ENCODE peak calls at places on chromosomes 6 and 20, in five cellular contexts. Y is activated naive CD4-positive, alpha-beta T cell treated with Interleukin-2 at 50 U/mL for 16 hours; E is hypothalamus; J is hepatocyte; H is activated T-cell treated with anti-CD3 and anti-CD28 coated beads, Interleukin-2, amount 50 U/mL, for 72 hours. F is an unnamed sample.

GRCh38 chr6:7050911-7051779 is 56.6 kb upstream of the RREB1 start:
- DNase-seq in E (no peak), Y (peak; percentile 33), J (peak; percentile 82), H (peak; percentile 33), F (no peak)

GRCh38 chr6:52994789-52995078 is 350 bp downstream of the GSTA4 start:
- DNase-seq in J (peak; percentile 53), E (peak; percentile 60), H (peak; percentile 42), Y (peak; percentile 28), F (no peak)

GRCh38 chr6:130107710-130108109 is 89.3 kb downstream of the L3MBTL3 start:
- DNase-seq in E (no peak), H (no peak), J (no peak), Y (no peak), F (no peak)

GRCh38 chr6:170094686-170095272 is 196.1 kb downstream of the DLL1 start:
- DNase-seq in Y (no peak), H (no peak), E (no peak), J (no peak), F (no peak)

GRCh38 chr20:48025661-48026060 is 240.4 kb upstream of the SULF2 start:
- DNase-seq in H (no peak), J (no peak), E (no peak), Y (no peak), F (no peak)

GRCh38 chr6:149895702-149896310 is 2.1 kb downstream of the RAET1E start:
- DNase-seq in Y (peak; percentile 25), E (no peak), J (no peak), H (peak; percentile 61), F (no peak)

GRCh38 chr6:165723326-165723725 is 60.3 kb upstream of the PDE10A start:
- DNase-seq in Y (no peak), H (no peak), J (no peak), E (no peak), F (no peak)

GRCh38 chr6:3247255-3248146 is 11.2 kb upstream of the PSMG4 start:
- DNase-seq in H (no peak), Y (no peak), E (peak; percentile 73), J (peak; percentile 87), F (no peak)

GRCh38 chr6:148868901-148869300 is 122.1 kb downstream of the UST start:
- DNase-seq in Y (no peak), J (no peak), H (no peak), E (no peak), F (no peak)

GRCh38 chr6:9204171-9204570 is 768.8 kb upstream of the SLC35B3 start:
- DNase-seq in H (no peak), E (no peak), Y (no peak), J (no peak), F (no peak)

GRCh38 chr6:108737594-108738546 is 110.4 kb upstream of the ARMC2 start:
- DNase-seq in H (peak; percentile 57), Y (peak; percentile 53), J (peak; percentile 77), E (no peak), F (peak; percentile 13)

GRCh38 chr6:73923899-73924485 is 228.0 kb downstream of the CD109 start:
- DNase-seq in H (no peak), E (no peak), Y (no peak), J (no peak), F (no peak)

GRCh38 chr6:52164319-52165094 is 21.7 kb upstream of the IL17A start:
- DNase-seq in H (no peak), J (no peak), E (no peak), Y (no peak), F (no peak)

GRCh38 chr6:125584468-125584939 is 164.9 kb upstream of the HEY2 start:
- DNase-seq in Y (no peak), H (no peak), J (peak; percentile 66), E (peak; percentile 6), F (no peak)

GRCh38 chr6:41331401-41332150 is 3.8 kb upstream of the NCR2 start:
- DNase-seq in E (no peak), Y (no peak), J (no peak), H (no peak), F (no peak)

GRCh38 chr20:58716476-58717277 is 24.1 kb downstream of the NPEPL1 start:
- DNase-seq in J (peak; percentile 2), E (no peak), Y (no peak), H (peak; percentile 0), F (peak; percentile 7)

GRCh38 chr6:136669299-136669699 is 119.1 kb upstream of the MAP7 start:
- DNase-seq in E (no peak), J (peak; percentile 6), Y (no peak), H (no peak), F (no peak)

GRCh38 chr6:3455490-3456394 is 1.1 kb downstream of the SLC22A23 start:
- DNase-seq in E (peak; percentile 33), Y (no peak), J (peak; percentile 40), H (peak; percentile 23), F (no peak)

GRCh38 chr6:135318728-135319469 is 137.8 kb downstream of the MYB start:
- DNase-seq in Y (no peak), H (no peak), J (no peak), E (no peak), F (no peak)

GRCh38 chr6:25171301-25171700 is 107.9 kb upstream of the CARMIL1 start:
- DNase-seq in Y (no peak), E (no peak), H (no peak), J (no peak), F (no peak)

GRCh38 chr6:166258854-166259276 is 49.3 kb downstream of the PRR18 start:
- DNase-seq in E (no peak), H (peak; percentile 57), J (no peak), Y (peak; percentile 53), F (peak; percentile 40)

GRCh38 chr6:103177800-103178199 is 1681.9 kb downstream of the HACE1 start:
- DNase-seq in E (no peak), Y (no peak), H (no peak), J (no peak), F (no peak)

GRCh38 chr20:37406010-37406998 is 60.4 kb downstream of the SRC start:
- DNase-seq in H (peak; percentile 55), Y (peak; percentile 46), J (peak; percentile 77), E (no peak), F (no peak)

GRCh38 chr20:4637081-4637797 is 84.5 kb upstream of the PRND start:
- DNase-seq in J (peak; percentile 19), H (no peak), Y (no peak), E (no peak), F (no peak)

GRCh38 chr6:155349129-155349528 is 34.8 kb upstream of the TFB1M start:
- DNase-seq in E (no peak), H (no peak), J (no peak), Y (no peak), F (no peak)

GRCh38 chr6:85983032-85983659 is 340.5 kb upstream of the SYNCRIP start:
- DNase-seq in Y (no peak), H (no peak), E (no peak), J (no peak), F (no peak)

GRCh38 chr6:36666726-36667591 is 11.6 kb upstream of the CDKN1A start:
- DNase-seq in Y (no peak), E (peak; percentile 15), J (peak; percentile 78), H (no peak), F (no peak)

GRCh38 chr20:8244637-8245036 is 112.6 kb downstream of the PLCB1 start:
- DNase-seq in J (peak; percentile 40), Y (no peak), H (no peak), E (no peak), F (no peak)

GRCh38 chr20:10074513-10074912 is 39.7 kb downstream of the ANKEF1 start:
- DNase-seq in H (no peak), J (peak; percentile 12), E (no peak), Y (no peak), F (no peak)

GRCh38 chr20:2295886-2296544 is at the start of gene TGM3:
- DNase-seq in Y (no peak), E (no peak), H (no peak), J (no peak), F (no peak)

GRCh38 chr6:93419304-93420162 is at the start of gene EPHA7:
- DNase-seq in H (peak; percentile 57), Y (peak; percentile 35), J (peak; percentile 97), E (peak; percentile 83), F (peak; percentile 38)

GRCh38 chr6:146902846-146903245 is 301.4 kb upstream of the STXBP5 start:
- DNase-seq in Y (no peak), H (no peak), E (no peak), J (no peak), F (no peak)

F was measured in activated T-helper 2 cell treated with anti-CD3 and anti-CD28 coated beads, Interferon-gamma antibody, Interleukin-2, Interleukin-4, amounts not matched to agents 10 μg/mL and 5 μg/mL and 100 μg/mL, durations not matched to agents 14 hours and 24 hours and 36 hours.